ENCODE peak calls at places on chromosomes 4 and X, in nine cellular contexts. T is stimulated activated CD4-positive, alpha-beta T cell treated with anti-CD3 and anti-CD28 coated beads, Interleukin-15, amount 100 ng/mL, for 24 hours; J is GM12864; E is activated T-helper 9 cell treated with anti-CD3 and anti-CD28 coated beads, Interleukin-2, amount 50 U/mL, for 16 hours; F is WTC11; W is left ventricle myocardium superior; H is activated naive CD8-positive, alpha-beta T cell treated with anti-CD3 and anti-CD28 coated beads, Interleukin-2, amount 50 U/mL, for 24 hours; A is Kasumi-1; K is mesothelial cell of epicardium. G is an unnamed sample.

GRCh38 chr4:338759-339097 is 1.1 kb downstream of the ZNF141 start:
- DNase-seq in E (no peak), J (no peak), T (no peak), K (no peak), W (no peak), H (no peak), A (no peak), F (peak; percentile 12), G (no peak)

GRCh38 chrX:81121513-81122363 is 80.0 kb downstream of the HMGN5 start:
- DNase-seq in H (peak; percentile 82), E (peak; percentile 76), K (peak; percentile 65), T (peak; percentile 87), W (peak; percentile 89), A (peak; percentile 87), J (peak; percentile 78), F (peak; percentile 87), G (peak; percentile 87)

GRCh38 chr4:45554423-45554822 is 569.4 kb downstream of the GABRG1 start:
- DNase-seq in K (no peak), E (no peak), W (no peak), A (no peak), T (no peak), J (no peak), H (no peak), F (no peak), G (no peak)

GRCh38 chrX:107775734-107776511 is at the start of gene TSC22D3:
- DNase-seq in W (peak; percentile 86), A (peak; percentile 32), T (peak; percentile 67), J (no peak), E (peak; percentile 32), H (peak; percentile 49), F (peak; percentile 65), K (no peak), G (peak; percentile 73)

GRCh38 chr4:168128601-168129000 is 36.3 kb downstream of the ANXA10 start:
- DNase-seq in E (no peak), J (no peak), T (no peak), A (no peak), K (no peak), F (no peak), W (no peak), H (no peak), G (no peak)

GRCh38 chrX:43693602-43694406 is 37.7 kb downstream of the MAOA start:
- DNase-seq in T (no peak), H (no peak), W (no peak), A (no peak), E (no peak), F (no peak), K (no peak), J (no peak), G (no peak)

GRCh38 chr4:17316566-17316965 is 195.3 kb downstream of the QDPR start:
- DNase-seq in E (no peak), H (no peak), J (no peak), K (no peak), A (no peak), W (no peak), T (no peak), F (no peak), G (no peak)

GRCh38 chr4:140252742-140253555 is 99.0 kb upstream of the MAML3 start:
- DNase-seq in J (no peak), A (peak; percentile 57), E (peak; percentile 49), H (peak; percentile 73), W (peak; percentile 86), F (peak; percentile 75), K (peak; percentile 75), T (peak; percentile 72), G (peak; percentile 88)

GRCh38 chr4:80216100-80216761 is 18.9 kb downstream of the PRDM8 start:
- DNase-seq in K (no peak), J (no peak), E (no peak), F (no peak), W (no peak), A (peak; percentile 46), H (no peak), T (no peak), G (no peak)